ENCODE peak calls at places on chromosomes 16 and 17, in ten cellular contexts. X is tibial nerve, G is fibroblast of the aortic adventitia, P is SK-N-SH, M is GM12865, Z is MM.1S, Y is lower leg skin, U is BE2C, F is foreskin keratinocyte, H is fibroblast of mammary gland. S is an unnamed sample.

GRCh38 chr17:57408064-57408811 is 151.9 kb downstream of the MSI2 start:
- DNase-seq in X (no peak), G (no peak), P (no peak), M (no peak), Z (no peak), Y (no peak), U (no peak), F (no peak), H (no peak), S (no peak)

GRCh38 chr16:75476817-75477216 is 12.3 kb upstream of the TMEM170A start:
- DNase-seq in X (no peak), G (no peak), P (no peak), M (no peak), Z (no peak), Y (no peak), U (no peak), F (peak), H (no peak), S (no peak)

GRCh38 chr16:84919751-84920150 is 91.6 kb downstream of the ZDHHC7 start:
- DNase-seq in X (no peak), G (no peak), P (no peak), M (no peak), Z (no peak), Y (no peak), U (no peak), F (no peak), H (no peak), S (no peak)

GRCh38 chr17:20116683-20117309 is 107.6 kb downstream of the SPECC1 start:
- DNase-seq in X (no peak), G (peak), P (peak), M (peak), Z (peak), Y (no peak), U (peak), F (no peak), H (peak), S (peak)

GRCh38 chr16:24537474-24538337 is 1.7 kb upstream of the RBBP6 start:
- DNase-seq in X (no peak), G (no peak), P (peak), M (no peak), Z (no peak), Y (no peak), U (peak), F (no peak), H (no peak), S (no peak)

GRCh38 chr17:74354561-74354960 is 7.1 kb downstream of the BTBD17 start:
- DNase-seq in X (no peak), G (no peak), P (no peak), M (no peak), Z (no peak), Y (no peak), U (no peak), F (no peak), H (no peak), S (no peak)

GRCh38 chr16:63789603-63790002 is 1332.3 kb downstream of the CDH11 start:
- DNase-seq in X (no peak), G (no peak), P (no peak), M (no peak), Z (peak), Y (no peak), U (no peak), F (peak), H (no peak), S (peak)

GRCh38 chr17:66983414-66984021 is 19.0 kb downstream of the CACNG4 start:
- DNase-seq in X (no peak), G (no peak), P (no peak), M (no peak), Z (no peak), Y (no peak), U (no peak), F (no peak), H (no peak), S (no peak)

GRCh38 chr17:52024296-52024870 is 134.1 kb downstream of the CA10 start:
- DNase-seq in X (no peak), G (no peak), P (peak), M (no peak), Z (no peak), Y (no peak), U (peak), F (no peak), H (no peak), S (peak)

GRCh38 chr17:8520981-8521380 is 85.3 kb downstream of the NDEL1 start:
- DNase-seq in X (no peak), G (no peak), P (no peak), M (no peak), Z (no peak), Y (no peak), U (no peak), F (no peak), H (no peak), S (no peak)

GRCh38 chr17:5035356-5035755 is at the start of gene SLC52A1:
- DNase-seq in X (no peak), G (no peak), P (peak), M (no peak), Z (no peak), Y (no peak), U (no peak), F (no peak), H (no peak), S (no peak)

GRCh38 chr17:58337600-58338453 is 9.2 kb upstream of the TSPOAP1 start:
- DNase-seq in X (peak), G (peak), P (no peak), M (peak), Z (peak), Y (peak), U (peak), F (peak), H (peak), S (peak)

GRCh38 chr16:49201118-49201517 is 80.5 kb downstream of the CBLN1 start:
- DNase-seq in X (no peak), G (no peak), P (no peak), M (no peak), Z (no peak), Y (peak), U (no peak), F (no peak), H (no peak), S (no peak)

GRCh38 chr17:74491645-74492044 is 25.2 kb downstream of the CD300A start:
- DNase-seq in X (no peak), G (no peak), P (no peak), M (no peak), Z (no peak), Y (peak), U (no peak), F (no peak), H (no peak), S (no peak)

GRCh38 chr16:2460391-2460713 is 443 bp downstream of the TEDC2 start:
- DNase-seq in X (no peak), G (no peak), P (no peak), M (no peak), Z (no peak), Y (no peak), U (no peak), F (no peak), H (no peak), S (no peak)

GRCh38 chr17:12909511-12909910 is 108.3 kb downstream of the ELAC2 start:
- DNase-seq in X (no peak), G (no peak), P (no peak), M (no peak), Z (no peak), Y (no peak), U (no peak), F (no peak), H (no peak), S (no peak)

GRCh38 chr17:43342601-43342905 is 56.2 kb upstream of the ARL4D start:
- DNase-seq in X (no peak), G (peak), P (no peak), M (no peak), Z (no peak), Y (no peak), U (no peak), F (no peak), H (no peak), S (no peak)

GRCh38 chr17:42530952-42531454 is 5.0 kb upstream of the NAGLU start:
- DNase-seq in X (no peak), G (no peak), P (no peak), M (no peak), Z (no peak), Y (no peak), U (no peak), F (no peak), H (no peak), S (peak)

GRCh38 chr17:39261286-39261685 is 35.5 kb upstream of the STAC2 start:
- DNase-seq in X (no peak), G (no peak), P (no peak), M (peak), Z (no peak), Y (no peak), U (peak), F (no peak), H (no peak), S (peak)

GRCh38 chr16:83666449-83666848 is 141.3 kb upstream of the HSBP1 start:
- DNase-seq in X (no peak), G (no peak), P (no peak), M (no peak), Z (no peak), Y (no peak), U (no peak), F (no peak), H (no peak), S (no peak)

GRCh38 chr17:77145635-77146632 is 5.2 kb downstream of the SEC14L1 start:
- DNase-seq in X (peak), G (peak), P (peak), M (peak), Z (peak), Y (peak), U (peak), F (no peak), H (peak), S (no peak)

GRCh38 chr16:1310832-1311200 is 1.4 kb downstream of the UBE2I start:
- DNase-seq in X (no peak), G (peak), P (no peak), M (peak), Z (peak), Y (no peak), U (no peak), F (no peak), H (peak), S (no peak)

GRCh38 chr16:9053006-9053601 is 38.3 kb upstream of the HAPSTR1 start:
- DNase-seq in X (no peak), G (peak), P (peak), M (peak), Z (no peak), Y (no peak), U (peak), F (peak), H (peak), S (peak)

GRCh38 chr17:43530303-43531081 is 15.6 kb downstream of the ETV4 start:
- DNase-seq in X (peak), G (peak), P (no peak), M (no peak), Z (no peak), Y (peak), U (peak), F (peak), H (peak), S (peak)

GRCh38 chr16:68470461-68471150 is 22.3 kb upstream of the SMPD3 start:
- DNase-seq in X (no peak), G (no peak), P (no peak), M (peak), Z (peak), Y (no peak), U (no peak), F (no peak), H (no peak), S (no peak)

GRCh38 chr17:69286257-69286656 is 40.7 kb downstream of the ABCA5 start:
- DNase-seq in X (no peak), G (no peak), P (no peak), M (no peak), Z (no peak), Y (no peak), U (no peak), F (peak), H (no peak), S (no peak)

GRCh38 chr17:49691086-49691676 is 13.3 kb upstream of the SPOP start:
- DNase-seq in X (no peak), G (peak), P (no peak), M (no peak), Z (no peak), Y (peak), U (no peak), F (no peak), H (peak), S (no peak)

GRCh38 chr17:73340093-73340596 is 28.3 kb upstream of the CDC42EP4 start:
- DNase-seq in X (no peak), G (peak), P (no peak), M (peak), Z (no peak), Y (no peak), U (no peak), F (peak), H (peak), S (peak)
- TF ChIP-seq CTCF in X (no peak), G (peak), P (peak), M (no peak), Z (no peak), Y (no peak), U (peak), F (peak), H (peak), S (peak)

GRCh38 chr16:57606147-57606846 is 22.1 kb upstream of the ADGRG1 start:
- DNase-seq in X (no peak), G (no peak), P (no peak), M (no peak), Z (no peak), Y (no peak), U (no peak), F (no peak), H (no peak), S (no peak)
- TF ChIP-seq CTCF in X (no peak), G (no peak), P (no peak), M (no peak), Z (no peak), Y (no peak), U (no peak), F (no peak), H (no peak), S (no peak)

GRCh38 chr17:48134912-48135480 is 27.4 kb downstream of the SNX11 start:
- DNase-seq in X (no peak), G (no peak), P (no peak), M (no peak), Z (no peak), Y (peak), U (no peak), F (no peak), H (no peak), S (peak)
- TF ChIP-seq CTCF in X (no peak), G (no peak), P (peak), M (peak), Z (peak), Y (no peak), U (peak), F (peak), H (peak), S (peak)

DNA sequence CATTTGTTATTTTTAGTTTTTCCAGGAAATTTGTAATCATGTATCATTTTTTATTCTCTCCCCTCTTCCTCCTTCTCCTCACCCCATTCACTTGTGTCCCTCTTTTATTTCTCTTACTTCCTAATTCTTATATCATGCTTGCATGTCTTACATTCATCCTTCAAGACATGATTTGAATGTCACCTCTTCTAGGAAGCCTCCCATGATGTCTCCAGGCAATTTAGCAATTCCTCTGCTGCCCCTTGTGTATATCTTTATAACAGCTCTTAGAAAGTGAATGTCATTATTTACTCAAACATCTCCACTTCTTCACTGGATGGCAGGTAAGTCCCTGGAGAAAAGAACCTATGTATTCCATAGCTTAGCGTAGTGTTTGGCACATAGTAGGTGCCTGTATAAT is 7.8 kb downstream of the HNF1B start:
- DNase-seq in X (no peak), G (no peak), P (no peak), M (peak), Z (no peak), Y (no peak), U (no peak), F (no peak), H (peak), S (no peak)
- TF ChIP-seq CTCF in X (no peak), G (no peak), P (peak), M (no peak), Z (peak), Y (no peak), U (peak), F (peak), H (peak), S (no peak)

GRCh38 chr16:51039638-51040331 is 111.3 kb downstream of the SALL1 start:
- DNase-seq in X (no peak), G (no peak), P (no peak), M (no peak), Z (no peak), Y (no peak), U (no peak), F (no peak), H (no peak), S (no peak)
- TF ChIP-seq CTCF in X (no peak), G (no peak), P (no peak), M (no peak), Z (no peak), Y (no peak), U (no peak), F (no peak), H (no peak), S (no peak)

DNA sequence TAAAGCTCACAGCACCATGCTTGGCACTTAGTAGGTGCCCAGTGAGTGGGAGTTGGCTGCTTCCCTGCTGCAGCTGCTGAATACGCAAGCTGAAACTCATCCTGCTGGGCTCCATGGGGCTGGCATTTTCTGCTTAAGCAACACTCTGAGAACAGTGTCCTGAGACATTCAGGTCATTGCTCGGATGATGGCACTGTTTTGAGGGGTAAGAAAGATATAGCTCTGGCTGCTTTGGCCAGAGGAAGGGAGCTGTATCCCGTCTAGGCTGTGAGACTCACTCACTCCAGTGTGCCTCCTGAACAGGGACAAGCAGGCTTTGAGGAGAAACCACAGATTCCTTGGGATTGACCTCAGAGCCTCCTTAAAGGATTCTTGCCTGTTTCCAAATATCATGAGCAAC is 120.5 kb downstream of the CLEC16A start:
- DNase-seq in X (no peak), G (no peak), P (no peak), M (no peak), Z (no peak), Y (no peak), U (no peak), F (no peak), H (no peak), S (no peak)
- TF ChIP-seq CTCF in X (no peak), G (no peak), P (no peak), M (no peak), Z (no peak), Y (no peak), U (no peak), F (no peak), H (no peak), S (no peak)

GRCh38 chr16:17921357-17921978 is 415.1 kb downstream of the NPIPA8 start:
- DNase-seq in X (no peak), G (peak), P (peak), M (peak), Z (peak), Y (no peak), U (peak), F (peak), H (peak), S (peak)
- TF ChIP-seq CTCF in X (no peak), G (peak), P (peak), M (peak), Z (peak), Y (no peak), U (peak), F (peak), H (peak), S (peak)

S was measured in WERI-Rb-1.